ENCODE peak calls at places on chromosomes 11 and 22, in four cellular contexts. S is IMR-90, N is neuronal stem cell, I is H9. Q is an unnamed sample.

GRCh38 chr11:111777094-111778046 is 11.2 kb upstream of the PPP2R1B start:
- DNase-seq in N (peak), I (no peak), S (peak), Q (peak)

GRCh38 chr11:30206249-30206996 is 24.4 kb upstream of the FSHB start:
- DNase-seq in S (no peak), N (no peak), I (no peak), Q (no peak)

GRCh38 chr11:99234534-99234933 is 213.8 kb downstream of the CNTN5 start:
- DNase-seq in N (no peak), S (no peak), I (no peak), Q (no peak)

GRCh38 chr11:69344570-69345145 is 50.7 kb downstream of the MYEOV start:
- DNase-seq in S (no peak), N (no peak), I (peak), Q (no peak)

GRCh38 chr22:48940266-48940987 is 887.2 kb downstream of the BRD1 start:
- DNase-seq in N (no peak), S (no peak), I (no peak), Q (no peak)

GRCh38 chr22:19115628-19116027 is 6.6 kb downstream of the DGCR2 start:
- DNase-seq in S (no peak), N (no peak), I (no peak), Q (no peak)

GRCh38 chr11:123630126-123630531 is 24.3 kb downstream of the SCN3B start:
- DNase-seq in S (no peak), N (no peak), I (no peak), Q (no peak)

GRCh38 chr11:134246678-134247077 is 6.5 kb downstream of the THYN1 start:
- DNase-seq in N (no peak), I (no peak), S (no peak), Q (no peak)

GRCh38 chr22:22655452-22656108 is 11.2 kb downstream of the GGTLC2 start:
- DNase-seq in I (no peak), S (no peak), N (no peak), Q (no peak)

GRCh38 chr22:38850399-38850798 is 6.6 kb upstream of the NPTXR start:
- DNase-seq in N (no peak), I (no peak), S (no peak), Q (no peak)

DNA sequence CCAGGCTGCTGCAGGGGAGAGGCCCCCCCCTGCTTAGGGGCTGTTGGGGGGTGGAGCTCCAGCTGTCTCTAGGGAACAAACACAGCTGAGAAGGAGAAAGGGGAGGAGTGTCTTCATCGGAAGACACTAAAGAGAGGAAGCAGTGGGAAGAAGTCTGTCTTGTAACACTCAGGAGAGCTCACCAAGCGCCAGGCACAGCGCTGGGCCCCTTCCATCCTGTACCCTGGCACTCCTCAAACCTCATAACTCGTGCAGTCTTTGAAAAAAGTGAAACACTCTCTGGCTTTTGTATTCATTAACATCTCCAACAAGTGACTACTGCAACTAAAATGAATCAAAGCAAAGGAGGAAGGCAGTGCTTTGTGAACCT is 67.4 kb upstream of the PRDM11 start:
- DNase-seq in I (no peak), S (no peak), N (no peak), Q (peak)
- H3K14ac ChIP-seq in I (no peak), S (no peak), N (no peak), Q (no peak)

GRCh38 chr11:131692151-131692550 is 321.7 kb downstream of the NTM start:
- DNase-seq in N (no peak), I (no peak), S (no peak), Q (no peak)

GRCh38 chr11:131689049-131689925 is 318.9 kb downstream of the NTM start:
- DNase-seq in S (no peak), N (no peak), I (no peak), Q (no peak)

GRCh38 chr11:131691558-131692041 is 321.2 kb downstream of the NTM start:
- DNase-seq in S (peak), N (no peak), I (peak), Q (no peak)

GRCh38 chr11:131690776-131691557 is 320.6 kb downstream of the NTM start:
- DNase-seq in I (no peak), N (no peak), S (no peak), Q (no peak)

DNA sequence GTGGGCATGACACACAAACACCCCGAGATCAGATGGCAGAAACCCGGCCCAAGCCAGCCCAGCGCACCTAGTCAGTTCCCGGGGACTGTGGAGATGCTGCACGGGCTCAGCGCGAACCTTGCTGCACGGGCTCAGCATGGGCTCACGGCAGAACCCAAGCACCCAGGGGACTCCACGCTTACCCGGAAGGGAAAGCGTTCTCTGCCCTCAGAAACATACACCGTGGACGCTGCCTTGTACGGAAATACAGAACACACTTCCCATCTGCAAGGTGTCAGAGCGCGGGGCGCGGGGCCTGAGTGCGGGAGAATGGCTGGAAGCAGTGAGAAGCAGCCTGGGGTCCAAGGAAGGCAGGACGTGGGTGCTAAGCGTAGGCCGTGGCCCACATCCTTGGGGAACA is 319.9 kb downstream of the NTM start:
- DNase-seq in N (no peak), I (no peak), S (no peak), Q (no peak)
- H3K14ac ChIP-seq in N (peak), I (no peak), S (no peak), Q (no peak)

GRCh38 chr22:37545703-37546435 is 14.4 kb upstream of the CDC42EP1 start:
- DNase-seq in S (peak), N (peak), I (peak), Q (peak)

GRCh38 chr22:37549704-37550059 is 10.6 kb upstream of the CDC42EP1 start:
- DNase-seq in S (peak), I (no peak), N (no peak), Q (peak)

GRCh38 chr22:37547249-37547741 is 13.0 kb upstream of the CDC42EP1 start:
- DNase-seq in I (no peak), S (no peak), N (no peak), Q (peak)

GRCh38 chr22:37544955-37545702 is 15.2 kb upstream of the CDC42EP1 start:
- DNase-seq in N (no peak), S (peak), I (peak), Q (peak)

DNA sequence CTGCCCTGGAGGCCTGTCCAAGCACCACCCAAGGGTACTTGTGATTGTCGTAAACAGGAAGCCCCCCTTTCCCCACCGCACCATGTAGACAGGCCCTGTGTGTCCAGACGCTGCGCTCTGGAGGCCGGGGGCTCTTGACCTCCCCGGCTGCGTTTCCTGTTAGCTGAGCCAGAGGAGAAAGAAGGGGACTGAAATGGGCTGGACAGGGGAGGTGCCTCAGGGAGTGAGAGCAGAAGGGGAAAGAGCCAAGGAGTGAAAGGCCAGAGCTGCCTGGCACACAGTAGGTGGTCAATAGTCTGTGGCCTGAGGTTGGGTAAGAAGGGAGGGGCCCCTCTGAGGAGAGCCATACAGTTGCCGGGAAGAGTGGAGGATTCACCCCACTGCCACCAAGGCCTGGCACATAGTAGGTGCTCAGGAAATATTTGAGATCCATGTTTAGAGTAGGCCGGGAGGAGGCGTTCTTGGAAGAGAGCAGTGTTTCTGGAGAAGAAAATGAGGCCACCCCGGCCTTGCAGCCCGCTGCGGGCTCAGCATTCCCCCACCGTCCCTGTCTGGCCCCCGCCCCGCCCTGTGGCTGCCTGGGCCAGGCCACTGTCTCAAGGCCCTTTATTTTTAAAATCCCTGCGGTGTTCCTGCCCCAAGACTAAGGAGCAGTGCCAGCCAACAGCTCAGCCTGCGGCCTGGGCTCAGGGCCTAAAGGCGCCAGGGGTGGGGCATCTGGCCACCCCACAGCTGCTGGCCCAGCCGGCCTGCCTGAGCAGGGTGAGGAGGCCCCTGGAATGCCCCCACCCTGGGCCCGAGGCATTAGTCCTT is 13.6 kb upstream of the CDC42EP1 start:
- DNase-seq in N (no peak), I (peak), S (peak), Q (peak)
- H3K14ac ChIP-seq in N (no peak), I (no peak), S (peak), Q (no peak)

GRCh38 chr11:65617136-65617850 is 1.7 kb downstream of the PCNX3 start:
- DNase-seq in N (no peak), I (no peak), S (no peak), Q (no peak)

GRCh38 chr11:65613091-65613928 is 711 bp downstream of the MAP3K11 start:
- DNase-seq in N (no peak), I (no peak), S (no peak), Q (no peak)

GRCh38 chr11:65616575-65617001 is 1.0 kb downstream of the PCNX3 start:
- DNase-seq in N (no peak), S (no peak), I (no peak), Q (peak)

GRCh38 chr11:65615950-65616574 is 486 bp downstream of the PCNX3 start:
- DNase-seq in I (no peak), N (no peak), S (no peak), Q (no peak)

GRCh38 chr11:65615229-65615949 is at the start of gene PCNX3:
- DNase-seq in N (peak), I (peak), S (peak), Q (peak)
- H3K14ac ChIP-seq in N (peak), I (peak), S (peak), Q (peak)

GRCh38 chr22:32622762-32623147 is 148.1 kb downstream of the FBXO7 start:
- DNase-seq in N (no peak), I (no peak), S (no peak), Q (no peak)

GRCh38 chr22:32623943-32624342 is 149.3 kb downstream of the FBXO7 start:
- DNase-seq in N (no peak), S (peak), I (no peak), Q (peak)

GRCh38 chr22:32620992-32621391 is 146.4 kb downstream of the FBXO7 start:
- DNase-seq in S (no peak), N (no peak), I (no peak), Q (no peak)

GRCh38 chr22:32621656-32622003 is 147.0 kb downstream of the FBXO7 start:
- DNase-seq in N (no peak), S (no peak), I (no peak), Q (no peak)

GRCh38 chr22:32622004-32622761 is 147.6 kb downstream of the FBXO7 start:
- DNase-seq in N (peak), S (peak), I (peak), Q (peak)
- H3K14ac ChIP-seq in N (no peak), S (peak), I (peak), Q (no peak)

DNA sequence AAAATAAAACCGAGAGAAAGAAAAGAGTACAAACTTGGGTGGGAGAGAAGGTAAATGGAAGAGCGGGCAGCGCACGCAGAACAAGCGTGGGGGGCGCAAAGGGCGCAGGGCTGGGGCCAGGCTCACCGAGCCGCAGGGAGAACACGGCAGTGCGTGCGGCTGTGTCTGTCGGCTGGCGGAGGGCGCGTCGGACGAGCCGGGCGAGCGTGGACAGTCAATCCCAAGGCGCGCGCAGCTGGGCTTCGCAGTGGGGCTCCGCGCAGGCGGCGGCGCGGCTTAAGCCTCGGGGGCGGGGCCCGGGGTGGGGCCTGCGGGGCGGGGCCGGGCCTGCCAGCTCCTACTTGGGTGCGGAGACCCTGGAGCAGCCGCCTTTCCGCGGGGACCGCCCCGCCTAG is at the start of gene UCP2:
- DNase-seq in I (peak), S (peak), N (no peak), Q (peak)
- H3K14ac ChIP-seq in I (peak), S (peak), N (peak), Q (peak)

GRCh38 chr11:121927789-121928188 is 188.2 kb downstream of the BLID start:
- DNase-seq in N (no peak), S (no peak), I (no peak), Q (no peak)

GRCh38 chr11:121930004-121930965 is 185.7 kb downstream of the BLID start:
- DNase-seq in S (peak), N (no peak), I (no peak), Q (no peak)

GRCh38 chr11:121931121-121931520 is 184.9 kb downstream of the BLID start:
- DNase-seq in S (no peak), I (no peak), N (no peak), Q (no peak)

GRCh38 chr11:121928597-121929580 is 187.1 kb downstream of the BLID start:
- DNase-seq in N (peak), I (peak), S (no peak), Q (no peak)

GRCh38 chr11:121929581-121929980 is 186.4 kb downstream of the BLID start:
- DNase-seq in I (no peak), N (peak), S (peak), Q (peak)
- H3K14ac ChIP-seq in I (no peak), N (no peak), S (peak), Q (no peak)

GRCh38 chr11:86787018-86787417 is 13.3 kb upstream of the PRSS23 start:
- DNase-seq in N (no peak), S (no peak), I (no peak), Q (no peak)

GRCh38 chr11:86782781-86783180 is 17.6 kb upstream of the PRSS23 start:
- DNase-seq in I (no peak), S (no peak), N (no peak), Q (no peak)

GRCh38 chr11:86785576-86785975 is 14.8 kb upstream of the PRSS23 start:
- DNase-seq in S (no peak), N (no peak), I (no peak), Q (no peak)

GRCh38 chr11:86784247-86784681 is 16.1 kb upstream of the PRSS23 start:
- DNase-seq in I (no peak), N (no peak), S (peak), Q (peak)

GRCh38 chr11:86781546-86781945 is 18.8 kb upstream of the PRSS23 start:
- DNase-seq in I (peak), S (no peak), N (no peak), Q (no peak)
- H3K14ac ChIP-seq in I (no peak), S (no peak), N (no peak), Q (peak)

GRCh38 chr22:18000441-18001039 is 23.8 kb downstream of the MICAL3 start:
- DNase-seq in I (no peak), N (peak), S (no peak), Q (peak)
- H3K14ac ChIP-seq in I (peak), N (peak), S (peak), Q (peak)

GRCh38 chr11:71252434-71252781 is at the start of gene SHANK2:
- DNase-seq in I (peak), S (no peak), N (no peak), Q (no peak)
- H3K14ac ChIP-seq in I (peak), S (peak), N (peak), Q (peak)